ENCODE peak calls at places on chromosomes 11 and 22, in five cellular contexts. N, Q, H, P and O are unnamed samples.

GRCh38 chr22:30301995-30302809 is 12.9 kb upstream of the CASTOR1 start:
- DNase-seq in N (peak; percentile 52), Q (peak; percentile 70), H (no peak), P (peak; percentile 70), O (no peak)

GRCh38 chr11:73334244-73335203 is 26.4 kb downstream of the ARHGEF17 start:
- DNase-seq in N (no peak), Q (peak; percentile 90), H (no peak), P (peak; percentile 67), O (no peak)

GRCh38 chr11:107359701-107360100 is 97.9 kb downstream of the CWF19L2 start:
- DNase-seq in N (no peak), Q (no peak), H (no peak), P (no peak), O (no peak)

GRCh38 chr11:86182976-86183584 is 61.5 kb upstream of the EED start:
- DNase-seq in N (no peak), Q (no peak), H (no peak), P (peak; percentile 80), O (no peak)

GRCh38 chr11:107136892-107137291 is 118.6 kb upstream of the GUCY1A2 start:
- DNase-seq in N (no peak), Q (no peak), H (no peak), P (no peak), O (no peak)

GRCh38 chr11:27211370-27212127 is 151.5 kb downstream of the CCDC34 start:
- DNase-seq in N (no peak), Q (no peak), H (no peak), P (no peak), O (no peak)

GRCh38 chr22:42805016-42805997 is 51.8 kb downstream of the ARFGAP3 start:
- DNase-seq in N (no peak), Q (peak; percentile 80), H (no peak), P (no peak), O (no peak)

GRCh38 chr11:38498721-38499120 is 1900.7 kb upstream of the RAG2 start:
- DNase-seq in N (no peak), Q (no peak), H (no peak), P (no peak), O (no peak)

GRCh38 chr11:23973244-23973643 is 523.6 kb upstream of the LUZP2 start:
- DNase-seq in N (no peak), Q (no peak), H (no peak), P (no peak), O (no peak)

GRCh38 chr11:105466582-105467228 is 143.2 kb upstream of the GRIA4 start:
- DNase-seq in N (no peak), Q (no peak), H (no peak), P (no peak), O (no peak)

GRCh38 chr11:107956543-107956942 is 28.3 kb downstream of the RAB39A start:
- DNase-seq in N (no peak), Q (no peak), H (no peak), P (no peak), O (no peak)

GRCh38 chr11:134476435-134477021 is 64.5 kb upstream of the B3GAT1 start:
- DNase-seq in N (no peak), Q (no peak), H (no peak), P (no peak), O (peak; percentile 50)

GRCh38 chr11:37571248-37571647 is 973.2 kb upstream of the RAG2 start:
- DNase-seq in N (no peak), Q (no peak), H (no peak), P (no peak), O (no peak)

GRCh38 chr11:133343951-133344350 is 188.3 kb downstream of the OPCML start:
- DNase-seq in N (no peak), Q (no peak), H (no peak), P (no peak), O (no peak)

GRCh38 chr11:8384199-8384821 is 120.6 kb upstream of the LMO1 start:
- DNase-seq in N (peak; percentile 1), Q (no peak), H (no peak), P (peak; percentile 32), O (no peak)
- TF ChIP-seq CTCF in N (peak; percentile 9), Q (no peak), H (no peak), P (no peak), O (peak; percentile 5)

GRCh38 chr22:43990044-43990443 is 34.1 kb upstream of the PARVB start:
- DNase-seq in N (no peak), Q (no peak), H (no peak), P (no peak), O (no peak)
- TF ChIP-seq CTCF in N (no peak), Q (no peak), H (no peak), P (no peak), O (no peak)

GRCh38 chr11:68379216-68379615 is 66.8 kb downstream of the LRP5 start:
- DNase-seq in N (no peak), Q (no peak), H (no peak), P (no peak), O (no peak)

GRCh38 chr11:68381716-68382115 is 69.3 kb downstream of the LRP5 start:
- DNase-seq in N (no peak), Q (peak; percentile 55), H (no peak), P (no peak), O (no peak)

GRCh38 chr11:68382358-68382998 is 70.1 kb downstream of the LRP5 start:
- DNase-seq in N (no peak), Q (no peak), H (no peak), P (no peak), O (no peak)

GRCh38 chr11:68383976-68384501 is 71.6 kb downstream of the LRP5 start:
- DNase-seq in N (no peak), Q (peak; percentile 80), H (peak; percentile 55), P (peak; percentile 75), O (peak; percentile 69)

GRCh38 chr11:68380786-68381622 is 68.6 kb downstream of the LRP5 start:
- DNase-seq in N (no peak), Q (peak; percentile 54), H (no peak), P (no peak), O (no peak)
- TF ChIP-seq CTCF in N (no peak), Q (no peak), H (no peak), P (no peak), O (no peak)

GRCh38 chr11:71310184-71310583 is 57.8 kb upstream of the SHANK2 start:
- DNase-seq in N (no peak), Q (no peak), H (no peak), P (no peak), O (no peak)
- TF ChIP-seq CTCF in N (no peak), Q (no peak), H (no peak), P (no peak), O (no peak)

GRCh38 chr11:12467610-12468009 is 90.2 kb downstream of the PARVA start:
- DNase-seq in N (no peak), Q (no peak), H (no peak), P (no peak), O (no peak)
- TF ChIP-seq CTCF in N (no peak), Q (no peak), H (no peak), P (no peak), O (no peak)

GRCh38 chr11:120431633-120432032 is 79.9 kb upstream of the GRIK4 start:
- DNase-seq in N (no peak), Q (no peak), H (no peak), P (no peak), O (no peak)
- TF ChIP-seq CTCF in N (peak; percentile 45), Q (peak; percentile 43), H (no peak), P (no peak), O (no peak)

DNA sequence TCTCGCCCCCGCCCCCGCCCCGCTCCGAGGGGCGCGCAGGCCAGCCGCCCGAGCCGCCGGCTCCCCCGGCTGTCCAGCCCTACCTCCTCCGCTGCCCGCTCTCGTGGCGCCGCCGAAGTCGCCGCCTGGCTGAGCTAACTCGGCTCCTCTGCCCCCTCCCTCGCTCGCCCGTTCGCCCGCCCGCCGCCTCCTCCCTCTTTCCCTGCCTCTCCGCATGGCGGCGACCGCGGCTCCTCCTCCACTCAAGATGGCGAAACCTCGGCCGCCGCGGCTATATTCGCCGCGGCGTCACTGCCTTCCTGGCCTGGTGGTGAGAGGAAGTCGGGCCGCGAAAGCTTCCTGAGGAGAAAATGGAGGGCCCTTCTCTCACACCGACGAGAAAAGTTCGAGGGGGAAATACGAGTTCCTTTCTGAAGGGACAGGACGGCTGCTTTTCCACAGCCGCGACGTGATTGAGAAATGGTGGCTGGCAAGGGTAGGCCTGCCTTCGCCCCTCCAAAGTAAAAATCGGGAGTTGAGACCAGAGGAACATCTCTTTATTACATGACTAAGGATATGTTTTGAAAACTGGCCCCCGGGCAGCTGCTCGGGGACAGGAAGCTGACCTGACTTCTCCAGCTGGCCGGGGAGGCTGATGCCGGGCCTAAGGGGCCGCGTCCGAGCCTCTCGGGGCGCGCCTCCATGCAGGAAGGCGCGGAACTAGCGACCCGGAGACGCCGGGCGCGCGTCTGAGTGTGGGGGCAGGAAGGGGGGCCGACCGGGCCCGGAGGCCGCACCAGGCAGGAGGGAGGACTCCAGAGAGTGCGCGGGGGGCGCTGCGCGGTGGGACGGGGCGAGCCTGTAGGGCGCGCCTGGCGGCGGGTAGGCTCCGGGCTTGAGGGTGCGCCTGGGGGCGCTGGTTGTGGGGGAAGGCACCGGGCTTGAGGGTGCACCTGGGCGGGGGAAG is at the start of gene DDX6:
- DNase-seq in N (peak; percentile 26), Q (peak; percentile 96), H (peak; percentile 87), P (peak; percentile 92), O (peak; percentile 89)
- TF ChIP-seq CTCF in N (peak; percentile 50), Q (peak; percentile 39), H (no peak), P (peak; percentile 39), O (no peak)

DNA sequence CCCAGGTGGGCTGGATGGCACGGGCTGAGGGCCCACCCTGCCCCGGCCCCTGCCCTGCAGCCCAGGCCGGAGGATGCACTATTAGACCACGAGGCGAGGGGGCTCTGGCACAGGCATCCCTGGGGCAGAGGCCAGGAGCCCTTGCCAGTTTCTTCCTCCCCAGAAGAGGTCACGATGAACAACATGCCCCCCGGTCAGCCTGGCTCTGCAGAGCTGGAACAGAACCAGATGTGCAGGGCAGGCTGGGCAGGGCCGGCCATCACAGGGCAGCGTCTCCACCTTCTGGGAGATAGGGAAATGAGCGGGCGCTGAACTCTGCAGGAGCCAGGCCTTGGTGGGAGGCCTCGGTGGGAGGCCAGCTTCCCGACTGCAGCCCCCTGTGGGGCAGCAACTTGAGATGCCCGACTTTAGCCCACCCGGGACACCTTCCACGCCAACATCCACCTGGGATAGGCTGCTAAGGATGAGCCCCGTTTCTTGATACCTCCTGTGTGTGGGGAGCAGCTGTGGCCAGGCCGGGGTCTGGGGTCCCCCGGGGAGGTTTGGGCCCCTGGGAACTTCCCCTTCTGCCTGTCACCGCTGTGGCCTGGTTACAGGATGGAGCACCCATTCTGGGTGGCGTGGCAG is 21.8 kb upstream of the GNB1L start:
- DNase-seq in N (no peak), Q (peak; percentile 49), H (no peak), P (no peak), O (no peak)
- TF ChIP-seq CTCF in N (no peak), Q (no peak), H (no peak), P (no peak), O (no peak)

DNA sequence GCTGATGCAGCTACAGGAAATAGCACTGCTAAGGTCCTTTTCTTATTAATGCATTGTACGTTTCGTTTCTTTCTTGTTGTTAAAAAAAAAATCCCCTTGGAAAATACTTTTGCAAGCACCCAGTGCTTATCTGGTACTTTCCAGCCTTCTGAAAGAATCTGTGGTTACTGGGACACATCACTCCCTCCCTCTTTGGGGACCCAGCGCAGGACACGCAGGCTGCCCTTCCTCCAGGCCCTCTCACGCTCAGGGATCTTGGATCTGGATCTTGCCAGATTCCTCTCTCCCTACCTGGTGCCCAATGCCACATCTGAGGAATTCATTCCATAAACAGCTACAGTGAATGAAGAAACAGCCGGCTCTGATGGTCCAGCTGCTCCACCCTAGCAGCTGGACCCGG is 55.7 kb downstream of the PHF21B start:
- DNase-seq in N (no peak), Q (no peak), H (no peak), P (no peak), O (no peak)
- TF ChIP-seq CTCF in N (no peak), Q (no peak), H (no peak), P (no peak), O (no peak)